ENCODE peak calls at places on chromosomes 13 and 19, in five cellular contexts. X is right lobe of liver; J is dorsolateral prefrontal cortex; Z is AML-193; W is stimulated activated effector memory CD8-positive, alpha-beta T cell treated with anti-CD3 and anti-CD28 coated beads, Interleukin-12 subunit alpha, Interleukin-12 subunit beta, amount 100 ng/mL, for 72 hours. M is an unnamed sample.

GRCh38 chr19:12757544-12758274 is 6.1 kb downstream of the BEST2 start:
- DNase-seq in W (peak; percentile 86), J (peak; percentile 61), Z (no peak), X (peak; percentile 76), M (peak; percentile 44)

GRCh38 chr19:58572818-58573657 is at the start of gene MZF1:
- DNase-seq in W (peak; percentile 100), Z (no peak), X (peak; percentile 100), J (peak; percentile 100), M (no peak)

GRCh38 chr19:17468302-17469091 is 1.8 kb upstream of the SLC27A1 start:
- DNase-seq in X (no peak), W (no peak), Z (no peak), J (peak; percentile 73), M (no peak)

GRCh38 chr13:110312669-110313031 is 5.6 kb downstream of the COL4A2 start:
- DNase-seq in X (no peak), Z (no peak), J (no peak), W (no peak), M (no peak)

GRCh38 chr13:112760440-112760839 is 70.6 kb downstream of the ATP11A start:
- DNase-seq in X (no peak), J (no peak), W (no peak), Z (no peak), M (no peak)

GRCh38 chr13:79723462-79724116 is 242.6 kb downstream of the NDFIP2 start:
- DNase-seq in W (no peak), J (no peak), X (no peak), Z (no peak), M (no peak)

GRCh38 chr19:5218255-5218855 is 122.3 kb downstream of the PTPRS start:
- DNase-seq in W (no peak), Z (no peak), J (no peak), X (no peak), M (no peak)

GRCh38 chr19:1247747-1248453 is 483 bp upstream of the MIDN start:
- DNase-seq in X (peak; percentile 83), Z (peak; percentile 28), W (peak; percentile 92), J (no peak), M (no peak)

GRCh38 chr19:29001006-29001921 is 211.7 kb downstream of the UQCRFS1 start:
- DNase-seq in J (no peak), Z (no peak), X (no peak), W (no peak), M (no peak)

GRCh38 chr19:55383789-55384575 is at the start of gene TMEM238:
- DNase-seq in W (peak; percentile 77), J (peak; percentile 57), X (peak; percentile 85), Z (peak; percentile 52), M (peak; percentile 42)

GRCh38 chr19:35557539-35558399 is 5.7 kb downstream of the ATP4A start:
- DNase-seq in W (peak; percentile 60), Z (no peak), X (no peak), J (no peak), M (no peak)

GRCh38 chr13:92682832-92683517 is 543.6 kb upstream of the GPC6 start:
- DNase-seq in W (no peak), J (no peak), X (no peak), Z (no peak), M (no peak)

GRCh38 chr13:93145199-93145598 is 81.4 kb upstream of the GPC6 start:
- DNase-seq in Z (no peak), W (no peak), J (no peak), X (no peak), M (no peak)

GRCh38 chr19:49514151-49514550 is 1.7 kb downstream of the FCGRT start:
- DNase-seq in W (no peak), Z (no peak), J (no peak), X (no peak), M (no peak)

GRCh38 chr13:31930901-31931522 is 100.6 kb upstream of the FRY start:
- DNase-seq in W (no peak), X (no peak), J (no peak), Z (peak; percentile 38), M (no peak)

GRCh38 chr13:71785361-71785760 is 81.6 kb downstream of the DACH1 start:
- DNase-seq in X (no peak), W (no peak), Z (no peak), J (no peak), M (no peak)

GRCh38 chr19:13051581-13052165 is 51.0 kb downstream of the LYL1 start:
- DNase-seq in X (no peak), J (no peak), Z (no peak), W (no peak), M (peak; percentile 13)

GRCh38 chr13:102035969-102036368 is 365.9 kb downstream of the FGF14 start:
- DNase-seq in Z (no peak), X (no peak), J (no peak), W (no peak), M (peak; percentile 81)

GRCh38 chr13:31920301-31920818 is 111.2 kb upstream of the FRY start:
- DNase-seq in W (no peak), J (no peak), Z (peak; percentile 29), X (no peak), M (no peak)